ENCODE peak calls at places on chromosomes 5 and 9, in four cellular contexts. H, E, W and P are unnamed samples.

GRCh38 chr5:97844797-97845196 is 661.8 kb upstream of the RIOK2 start:
- DNase-seq in H (no peak), E (no peak), W (no peak), P (peak; percentile 57)

GRCh38 chr9:105157178-105157583 is 87.3 kb upstream of the SLC44A1 start:
- DNase-seq in H (peak; percentile 24), E (peak; percentile 42), W (no peak), P (peak; percentile 32)

GRCh38 chr5:139426222-139426885 is 13.0 kb downstream of the DNAJC18 start:
- DNase-seq in H (no peak), E (no peak), W (no peak), P (no peak)

GRCh38 chr5:151151793-151152192 is 5.8 kb downstream of the ANXA6 start:
- DNase-seq in H (no peak), E (no peak), W (no peak), P (no peak)

GRCh38 chr5:79025054-79025465 is 40.0 kb upstream of the ARSB start:
- DNase-seq in H (peak; percentile 41), E (peak; percentile 73), W (peak; percentile 61), P (peak; percentile 70)

GRCh38 chr5:168712280-168712924 is 133.2 kb upstream of the PANK3 start:
- DNase-seq in H (no peak), E (no peak), W (no peak), P (no peak)

GRCh38 chr5:3428355-3428754 is 167.3 kb upstream of the IRX1 start:
- DNase-seq in H (no peak), E (no peak), W (no peak), P (peak; percentile 31)

GRCh38 chr9:107504585-107505455 is 15.3 kb upstream of the KLF4 start:
- DNase-seq in H (peak; percentile 90), E (no peak), W (no peak), P (no peak)

GRCh38 chr5:172453986-172454354 is 355 bp downstream of the SH3PXD2B start:
- DNase-seq in H (no peak), E (peak; percentile 61), W (peak; percentile 38), P (peak; percentile 70)

GRCh38 chr9:76576344-76576743 is 117.4 kb downstream of the GCNT1 start:
- DNase-seq in H (no peak), E (no peak), W (no peak), P (no peak)

GRCh38 chr5:7418276-7418675 is 22.3 kb downstream of the ADCY2 start:
- DNase-seq in H (no peak), E (no peak), W (no peak), P (no peak)

GRCh38 chr5:143918961-143919360 is 107.0 kb downstream of the HMHB1 start:
- DNase-seq in H (no peak), E (no peak), W (no peak), P (no peak)

GRCh38 chr5:160480652-160481051 is 59.0 kb downstream of the PTTG1 start:
- DNase-seq in H (peak; percentile 52), E (no peak), W (no peak), P (no peak)

GRCh38 chr5:149651686-149652085 is 70.4 kb downstream of the ARHGEF37 start:
- DNase-seq in H (no peak), E (no peak), W (no peak), P (no peak)

GRCh38 chr9:5610491-5610890 is 18.4 kb upstream of the RIC1 start:
- DNase-seq in H (no peak), E (no peak), W (no peak), P (no peak)

GRCh38 chr9:1962036-1962535 is 53.1 kb upstream of the SMARCA2 start:
- DNase-seq in H (no peak), E (no peak), W (no peak), P (no peak)

GRCh38 chr5:146878471-146879172 is at the start of gene PPP2R2B:
- DNase-seq in H (no peak), E (peak; percentile 14), W (no peak), P (peak; percentile 70)

DNA sequence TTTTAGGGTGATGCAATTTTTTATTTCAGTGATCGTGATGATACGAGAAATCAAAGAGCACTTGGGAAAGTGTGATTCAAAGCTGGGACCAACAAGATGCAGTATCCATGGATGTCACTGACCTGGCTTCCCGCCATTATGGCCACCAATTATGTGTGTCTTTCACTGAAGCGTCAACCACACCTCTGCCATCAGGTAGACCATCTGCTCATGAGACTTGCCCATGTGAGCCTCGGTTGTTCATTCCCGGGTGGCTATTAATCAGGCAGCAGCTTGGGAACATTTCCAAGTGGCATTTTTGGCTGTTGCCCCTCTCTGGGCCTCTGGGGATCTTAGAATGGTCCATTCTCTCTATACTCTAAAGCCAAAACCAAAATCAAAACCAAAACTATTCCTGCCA is 436.0 kb upstream of the ADAMTSL1 start:
- DNase-seq in H (no peak), E (no peak), W (no peak), P (no peak)
- TF ChIP-seq ELF4 in H (no peak), E (no peak), W (no peak), P (no peak)

GRCh38 chr5:116576043-116576713 is 1.6 kb upstream of the SEMA6A start:
- DNase-seq in H (peak; percentile 24), E (peak; percentile 87), W (peak; percentile 81), P (peak; percentile 90)
- TF ChIP-seq ELF4 in H (no peak), E (no peak), W (no peak), P (no peak)

GRCh38 chr5:173703466-173703865 is 87.0 kb upstream of the BOD1 start:
- DNase-seq in H (no peak), E (no peak), W (no peak), P (no peak)

GRCh38 chr5:173696216-173696615 is 79.8 kb upstream of the BOD1 start:
- DNase-seq in H (no peak), E (no peak), W (no peak), P (no peak)

GRCh38 chr5:173693670-173694069 is 77.2 kb upstream of the BOD1 start:
- DNase-seq in H (peak; percentile 66), E (no peak), W (peak; percentile 65), P (no peak)

GRCh38 chr5:173699959-173700358 is 83.5 kb upstream of the BOD1 start:
- DNase-seq in H (no peak), E (no peak), W (no peak), P (no peak)

DNA sequence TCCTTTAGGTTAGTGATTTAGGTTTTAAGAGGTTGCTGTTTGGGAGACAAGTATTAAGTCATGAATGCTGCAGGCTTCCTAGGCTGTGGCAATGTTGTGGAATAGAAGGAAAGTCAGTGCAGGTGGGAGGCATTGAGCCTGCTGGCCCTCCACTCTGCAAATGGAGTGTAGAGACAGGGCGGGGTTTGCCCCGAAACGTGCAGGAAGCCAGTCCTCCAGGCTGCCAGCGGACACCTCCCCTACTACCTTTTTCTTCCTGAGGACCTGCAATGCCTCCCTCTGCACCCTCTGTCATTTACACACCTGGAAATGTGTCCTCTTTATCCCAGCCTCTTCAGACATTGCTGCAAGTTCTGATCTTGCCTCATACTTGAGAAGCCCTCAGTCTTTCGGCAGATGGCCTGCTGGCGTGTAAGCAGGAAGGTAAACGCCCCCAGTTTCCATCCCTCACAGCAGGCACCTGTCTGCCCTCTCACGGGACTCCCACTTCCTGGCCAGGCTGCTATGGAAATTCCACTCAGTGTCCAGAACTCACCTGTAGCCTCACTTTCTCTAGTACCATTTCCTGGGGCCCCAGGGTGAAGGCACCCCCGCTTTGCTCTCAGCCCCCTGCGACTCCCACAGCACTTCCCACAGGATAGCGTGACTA is 81.6 kb upstream of the BOD1 start:
- DNase-seq in H (no peak), E (no peak), W (no peak), P (no peak)
- TF ChIP-seq ELF4 in H (no peak), E (no peak), W (no peak), P (no peak)

DNA sequence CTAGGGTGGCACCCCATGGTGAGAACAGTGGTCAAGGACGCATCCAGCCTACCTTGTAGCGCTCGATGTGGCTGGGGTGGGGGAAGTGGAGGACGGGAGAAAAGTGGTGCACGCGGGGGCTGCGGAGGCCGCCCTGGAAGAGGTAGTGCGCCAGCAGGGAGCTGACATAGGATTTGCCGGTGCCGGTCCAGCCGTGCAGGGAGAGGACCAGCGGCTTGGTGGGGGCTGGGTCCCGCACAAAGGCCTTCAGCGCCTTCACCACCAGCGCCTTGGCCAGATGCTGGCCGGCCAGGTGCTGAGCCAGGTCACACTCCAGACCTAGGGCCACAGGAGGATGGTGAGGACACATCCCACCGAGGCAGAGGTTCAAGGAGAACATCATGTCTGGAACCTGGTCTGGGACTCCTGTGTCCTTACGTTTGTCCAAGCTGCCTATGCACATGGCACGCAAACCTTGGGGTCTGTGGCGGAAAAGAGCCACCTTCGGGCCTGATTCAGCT is 797 bp downstream of the TOR2A start:
- DNase-seq in H (no peak), E (no peak), W (peak; percentile 27), P (peak; percentile 35)
- TF ChIP-seq ELF4 in H (no peak), E (no peak), W (no peak), P (no peak)

DNA sequence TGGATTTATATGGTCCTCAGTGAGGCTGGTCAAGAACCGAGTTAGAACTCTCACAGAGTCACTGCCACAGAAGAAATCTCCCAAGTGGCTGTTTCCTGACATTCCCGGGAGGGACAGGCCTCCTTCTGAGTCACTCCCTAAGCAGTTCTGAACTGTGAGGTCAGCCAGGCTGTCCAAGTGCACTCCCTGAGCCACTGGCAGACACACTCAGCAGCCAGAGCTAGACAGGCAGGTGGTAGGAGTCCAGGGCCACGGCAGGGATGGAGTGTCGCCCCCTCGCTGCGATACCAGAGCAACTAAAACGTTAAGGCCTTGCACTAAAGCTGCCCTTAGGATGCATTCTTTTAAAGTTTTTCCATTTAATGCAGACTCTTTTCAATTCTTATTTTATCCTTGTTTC is 3.4 kb downstream of the IL4 start:
- DNase-seq in H (peak; percentile 31), E (no peak), W (peak; percentile 51), P (peak; percentile 36)
- TF ChIP-seq ELF4 in H (no peak), E (no peak), W (no peak), P (no peak)

GRCh38 chr9:109574061-109574882 is 76.2 kb upstream of the PTPN3 start:
- DNase-seq in H (peak; percentile 36), E (peak; percentile 50), W (peak; percentile 29), P (no peak)
- TF ChIP-seq ELF4 in H (no peak), E (no peak), W (no peak), P (no peak)

DNA sequence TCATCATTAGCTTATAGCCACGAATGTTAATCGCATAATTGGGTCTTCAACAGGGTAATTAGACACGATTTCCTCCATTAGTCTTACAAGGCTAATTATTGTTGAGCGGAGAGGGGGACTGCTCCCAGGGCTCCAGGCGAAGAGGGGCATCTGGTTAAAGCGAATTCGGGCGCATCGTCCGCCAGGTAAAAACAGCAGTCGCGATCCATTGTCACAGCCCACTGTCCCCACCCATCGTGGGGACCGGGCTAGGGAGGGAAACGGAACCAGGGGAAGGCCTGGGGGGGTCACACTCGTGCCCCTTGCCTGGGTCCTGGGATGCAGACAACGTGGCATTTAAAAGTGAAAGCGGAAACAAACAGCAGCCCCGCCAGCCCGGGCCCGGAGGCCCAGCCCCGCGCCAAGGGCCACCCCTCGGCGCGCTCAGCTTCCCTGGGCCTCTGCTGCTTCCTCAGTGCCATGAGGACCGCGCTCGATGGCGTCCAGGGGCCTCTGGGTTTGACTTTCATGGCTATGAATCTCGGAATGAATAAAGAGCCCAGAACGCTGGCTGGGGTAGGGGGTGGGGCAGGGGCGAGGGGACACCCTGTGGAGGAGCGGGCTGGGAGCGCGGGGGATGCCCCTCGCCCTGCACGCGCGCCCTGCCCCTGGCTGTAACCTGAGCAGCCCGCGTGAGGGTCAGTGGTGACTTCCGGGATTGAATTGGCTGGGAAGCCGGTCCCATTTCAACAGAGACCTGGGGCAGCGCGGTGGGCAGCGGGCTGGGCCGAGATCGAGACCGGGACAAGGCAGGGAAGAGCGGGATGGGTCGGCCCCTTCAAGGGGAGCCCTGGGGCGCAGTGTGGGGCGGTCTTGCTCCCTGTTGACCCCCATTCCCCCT is 99.9 kb downstream of the GTF3C4 start:
- DNase-seq in H (peak; percentile 14), E (no peak), W (no peak), P (peak; percentile 74)
- TF ChIP-seq ELF4 in H (no peak), E (no peak), W (no peak), P (no peak)

GRCh38 chr5:122286547-122286946 is 25.5 kb upstream of the SNCAIP start:
- DNase-seq in H (no peak), E (no peak), W (no peak), P (no peak)
- TF ChIP-seq ELF4 in H (no peak), E (no peak), W (no peak), P (no peak)

GRCh38 chr9:89387197-89387849 is 69.0 kb downstream of the SECISBP2 start:
- DNase-seq in H (no peak), E (no peak), W (no peak), P (no peak)
- TF ChIP-seq ELF4 in H (no peak), E (no peak), W (no peak), P (no peak)